ENCODE peak calls at places on chromosomes 13 and 19, in six cellular contexts. H is stimulated activated CD4-positive, alpha-beta T cell treated with anti-CD3 and anti-CD28 coated beads, TNF-alpha, amount 100 ng/mL, for 24 hours; Q is NCI-H1092; V is dorsolateral prefrontal cortex; M is AG04450; D is SK-N-SH. N is an unnamed sample.

GRCh38 chr19:31818740-31819228 is 469.5 kb upstream of the TSHZ3 start:
- DNase-seq in D (no peak), H (no peak), Q (no peak), V (no peak), M (no peak), N (no peak)

GRCh38 chr19:1755467-1756155 is 2.3 kb downstream of the ONECUT3 start:
- DNase-seq in H (no peak), M (no peak), D (no peak), Q (no peak), V (no peak), N (no peak)

GRCh38 chr19:3842948-3843347 is 25.9 kb downstream of the ZFR2 start:
- DNase-seq in M (no peak), D (no peak), H (no peak), V (no peak), Q (no peak), N (no peak)

GRCh38 chr19:768424-768823 is 17.5 kb downstream of the MISP start:
- DNase-seq in D (no peak), H (no peak), V (no peak), Q (no peak), M (peak), N (no peak)

GRCh38 chr19:56112313-56112709 is 8.8 kb downstream of the ZNF787 start:
- DNase-seq in M (no peak), V (no peak), H (no peak), Q (no peak), D (peak), N (no peak)

GRCh38 chr19:46009530-46010510 is 13.0 kb downstream of the PGLYRP1 start:
- DNase-seq in V (peak), H (peak), D (peak), Q (peak), M (no peak), N (peak)

GRCh38 chr13:46961719-46962118 is 64.9 kb upstream of the HTR2A start:
- DNase-seq in H (no peak), Q (no peak), M (no peak), D (no peak), V (no peak), N (no peak)

GRCh38 chr19:13022111-13022858 is 27.0 kb downstream of the NFIX start:
- DNase-seq in V (no peak), Q (peak), M (peak), D (no peak), H (no peak), N (no peak)

GRCh38 chr19:55232986-55233385 is 4.4 kb upstream of the TMEM86B start:
- DNase-seq in M (no peak), H (no peak), D (no peak), V (no peak), Q (no peak), N (no peak)

GRCh38 chr13:40779796-40780285 is 8.9 kb upstream of the MRPS31 start:
- DNase-seq in Q (no peak), H (no peak), V (no peak), D (no peak), M (no peak), N (no peak)

GRCh38 chr19:2532252-2533071 is 56.5 kb downstream of the GADD45B start:
- DNase-seq in H (no peak), Q (no peak), V (no peak), D (no peak), M (no peak), N (no peak)

GRCh38 chr19:5495792-5496191 is 40.6 kb downstream of the ZNRF4 start:
- DNase-seq in H (no peak), M (no peak), Q (no peak), V (no peak), D (no peak), N (no peak)

GRCh38 chr13:91249370-91249769 is 98.1 kb upstream of the MIR17HG start:
- DNase-seq in M (no peak), V (no peak), Q (no peak), H (no peak), D (no peak), N (no peak)

GRCh38 chr19:29397748-29398147 is 128.0 kb upstream of the VSTM2B start:
- DNase-seq in H (no peak), D (no peak), V (no peak), M (no peak), Q (no peak), N (no peak)

GRCh38 chr19:31678421-31678820 is 329.2 kb upstream of the TSHZ3 start:
- DNase-seq in Q (no peak), D (no peak), M (no peak), V (no peak), H (no peak), N (no peak)

N was measured in BE2C.